ENCODE peak calls at places on chromosomes 6 and 20, in seven cellular contexts. N, W, D, Z, T, Y and Q are unnamed samples.

GRCh38 chr6:159762681-159763293 is 942 bp downstream of the ACAT2 start:
- DNase-seq in N (peak; percentile 23), Y (no peak), W (no peak), D (peak; percentile 14), Z (no peak), T (peak; percentile 9), Q (no peak)

GRCh38 chr20:5524886-5525285 is 208.1 kb upstream of the PROKR2 start:
- DNase-seq in Y (no peak), N (no peak), Z (no peak), D (no peak), T (no peak), W (no peak), Q (no peak)

GRCh38 chr6:113997106-113997505 is 26.2 kb upstream of the HDAC2 start:
- DNase-seq in Y (peak; percentile 67), T (peak; percentile 11), N (no peak), D (no peak), Z (no peak), W (no peak), Q (no peak)

GRCh38 chr20:25356294-25356933 is 34.2 kb downstream of the ABHD12 start:
- DNase-seq in N (peak; percentile 33), T (no peak), W (peak; percentile 19), Y (no peak), Z (no peak), D (no peak), Q (no peak)

GRCh38 chr20:3706774-3707507 is 5.5 kb downstream of the SIGLEC1 start:
- DNase-seq in W (no peak), Z (no peak), Y (no peak), N (no peak), D (no peak), T (no peak), Q (no peak)

GRCh38 chr6:79612457-79612856 is 18.7 kb upstream of the SH3BGRL2 start:
- DNase-seq in Z (peak; percentile 10), T (no peak), Y (no peak), W (no peak), N (no peak), D (no peak), Q (no peak)

GRCh38 chr6:49543087-49543858 is 7.2 kb upstream of the C6orf141 start:
- DNase-seq in Z (no peak), D (no peak), W (peak; percentile 56), T (peak; percentile 45), Y (no peak), N (no peak), Q (no peak)

GRCh38 chr6:143027058-143027457 is 33.6 kb upstream of the AIG1 start:
- DNase-seq in D (peak; percentile 27), W (no peak), Z (no peak), N (peak; percentile 42), Y (no peak), T (peak; percentile 4), Q (no peak)

GRCh38 chr20:63230800-63231268 is 4.9 kb upstream of the BIRC7 start:
- DNase-seq in W (no peak), T (peak; percentile 56), N (peak; percentile 83), Z (no peak), D (no peak), Y (no peak), Q (no peak)

GRCh38 chr20:641516-641913 is 11.5 kb downstream of the SRXN1 start:
- DNase-seq in W (no peak), N (peak; percentile 40), Y (no peak), T (peak; percentile 63), Z (no peak), D (no peak), Q (peak; percentile 31)